ENCODE peak calls at places on chromosome 7, in eight cellular contexts. X is heart right ventricle, Q is endothelial cell of umbilical vein, M is mammary epithelial cell, V is colonic mucosa, O is transverse colon, L is adrenal gland, T is pancreas. H is an unnamed sample.

GRCh38 chr7:38318803-38319416 is 45.5 kb upstream of the TARP start:
- DNase-seq in M (peak), V (no peak), L (no peak), O (peak), Q (peak), T (no peak), X (no peak), H (peak)

GRCh38 chr7:121163699-121164098 is 165.1 kb upstream of the WNT16 start:
- DNase-seq in X (no peak), M (no peak), V (no peak), O (no peak), L (no peak), Q (no peak), T (no peak), H (no peak)

GRCh38 chr7:50684011-50684701 is 98.5 kb downstream of the GRB10 start:
- DNase-seq in T (no peak), Q (peak), O (no peak), X (no peak), V (no peak), M (no peak), L (no peak), H (no peak)

GRCh38 chr7:32298403-32299132 is 191.6 kb downstream of the LSM5 start:
- DNase-seq in X (peak), Q (no peak), M (peak), O (no peak), V (no peak), T (no peak), L (no peak), H (no peak)

GRCh38 chr7:120033114-120033513 is 239.9 kb upstream of the KCND2 start:
- DNase-seq in X (no peak), M (peak), T (no peak), V (no peak), Q (peak), O (no peak), L (no peak), H (no peak)

GRCh38 chr7:135575296-135575695 is 17.6 kb downstream of the NUP205 start:
- DNase-seq in O (no peak), Q (no peak), T (no peak), X (no peak), L (no peak), M (no peak), V (no peak), H (no peak)

GRCh38 chr7:124022551-124022950 is 10.3 kb downstream of the TMEM229A start:
- DNase-seq in M (peak), T (no peak), O (no peak), L (no peak), X (no peak), V (no peak), Q (no peak), H (no peak)

GRCh38 chr7:134875867-134876266 is 96.4 kb downstream of the CALD1 start:
- DNase-seq in X (no peak), V (no peak), Q (no peak), L (no peak), O (no peak), M (no peak), T (no peak), H (no peak)

GRCh38 chr7:121120921-121121320 is 132.4 kb downstream of the CPED1 start:
- DNase-seq in Q (no peak), O (no peak), V (no peak), M (no peak), L (no peak), X (no peak), T (no peak), H (no peak)

GRCh38 chr7:119046068-119046467 is 821.6 kb downstream of the ANKRD7 start:
- DNase-seq in Q (no peak), L (no peak), T (no peak), O (no peak), V (no peak), X (no peak), M (no peak), H (no peak)

GRCh38 chr7:7554021-7554432 is 12.7 kb upstream of the MIOS start:
- DNase-seq in V (no peak), X (no peak), L (no peak), O (no peak), M (peak), T (no peak), Q (no peak), H (no peak)

GRCh38 chr7:64887756-64888508 is 15.1 kb upstream of the ZNF273 start:
- DNase-seq in X (peak), M (no peak), L (no peak), V (peak), O (peak), T (peak), Q (no peak), H (peak)

GRCh38 chr7:80127412-80128150 is 7.0 kb upstream of the GNAI1 start:
- DNase-seq in M (peak), Q (no peak), L (no peak), X (no peak), V (no peak), O (no peak), T (peak), H (no peak)

GRCh38 chr7:117645456-117646181 is 165.8 kb downstream of the CFTR start:
- DNase-seq in Q (peak), X (no peak), L (no peak), M (peak), O (no peak), T (no peak), V (no peak), H (no peak)

GRCh38 chr7:103637726-103638125 is 191.7 kb upstream of the SLC26A5 start:
- DNase-seq in L (no peak), T (no peak), Q (peak), O (no peak), X (no peak), V (no peak), M (peak), H (no peak)

GRCh38 chr7:65951837-65952578 is 30.0 kb downstream of the GUSB start:
- DNase-seq in T (no peak), L (no peak), V (peak), M (peak), X (no peak), Q (no peak), O (no peak), H (no peak)

GRCh38 chr7:84271550-84271949 is 77.0 kb upstream of the SEMA3A start:
- DNase-seq in L (no peak), V (no peak), M (no peak), O (no peak), Q (no peak), T (no peak), X (no peak), H (no peak)

GRCh38 chr7:51186531-51186930 is 130.1 kb downstream of the COBL start:
- DNase-seq in O (no peak), X (peak), T (no peak), L (no peak), V (no peak), Q (no peak), M (no peak), H (no peak)

GRCh38 chr7:27771111-27771510 is 31.1 kb downstream of the TAX1BP1 start:
- DNase-seq in Q (no peak), V (no peak), L (no peak), M (peak), T (no peak), X (no peak), O (no peak), H (no peak)

GRCh38 chr7:128129224-128129864 is 98.1 kb upstream of the LRRC4 start:
- DNase-seq in V (no peak), L (no peak), Q (no peak), M (no peak), T (no peak), O (no peak), X (no peak), H (no peak)

GRCh38 chr7:25758559-25758958 is 393.4 kb upstream of the NFE2L3 start:
- DNase-seq in L (no peak), Q (no peak), O (no peak), T (no peak), V (no peak), M (peak), X (no peak), H (no peak)

GRCh38 chr7:128022631-128023532 is 8.4 kb downstream of the LRRC4 start:
- DNase-seq in X (no peak), T (no peak), L (no peak), M (peak), Q (no peak), V (no peak), O (no peak), H (no peak)

GRCh38 chr7:36972140-36972518 is 247.8 kb upstream of the AOAH start:
- DNase-seq in O (no peak), V (no peak), M (no peak), Q (no peak), T (no peak), L (peak), X (no peak), H (no peak)

GRCh38 chr7:69177941-69178494 is 420.3 kb upstream of the AUTS2 start:
- DNase-seq in L (no peak), X (no peak), O (no peak), V (no peak), T (no peak), Q (no peak), M (no peak), H (no peak)

GRCh38 chr7:120273476-120273975 is 551 bp downstream of the KCND2 start:
- DNase-seq in Q (peak), X (no peak), M (peak), T (peak), V (no peak), O (no peak), L (no peak), H (no peak)

GRCh38 chr7:128075536-128076095 is 44.4 kb upstream of the LRRC4 start:
- DNase-seq in O (no peak), X (no peak), T (no peak), L (no peak), Q (no peak), M (no peak), V (no peak), H (no peak)

GRCh38 chr7:47582748-47583740 is 1.1 kb upstream of the TNS3 start:
- DNase-seq in M (no peak), L (no peak), V (no peak), O (no peak), X (no peak), T (no peak), Q (no peak), H (no peak)

GRCh38 chr7:111744501-111745155 is 182.3 kb upstream of the IMMP2L start:
- DNase-seq in O (no peak), V (no peak), L (no peak), M (no peak), X (no peak), T (no peak), Q (peak), H (no peak)

GRCh38 chr7:79615871-79616640 is 162.6 kb upstream of the MAGI2 start:
- DNase-seq in O (no peak), M (peak), L (no peak), X (no peak), V (no peak), T (no peak), Q (no peak), H (no peak)

GRCh38 chr7:98107313-98107691 is 640 bp downstream of the LMTK2 start:
- DNase-seq in M (peak), V (no peak), L (no peak), Q (peak), T (no peak), O (peak), X (no peak), H (no peak)

GRCh38 chr7:36871355-36871738 is 147.1 kb upstream of the AOAH start:
- DNase-seq in V (no peak), O (no peak), X (no peak), M (no peak), Q (no peak), L (no peak), T (no peak), H (no peak)

GRCh38 chr7:78248867-78249266 is 450.3 kb downstream of the PHTF2 start:
- DNase-seq in L (no peak), M (no peak), X (no peak), Q (no peak), T (no peak), V (no peak), O (no peak), H (no peak)

GRCh38 chr7:30738026-30738915 is 13.7 kb upstream of the INMT start:
- DNase-seq in O (no peak), X (no peak), L (no peak), V (no peak), M (no peak), Q (no peak), T (no peak), H (no peak)

GRCh38 chr7:17233643-17234397 is 64.6 kb upstream of the AHR start:
- DNase-seq in O (no peak), L (peak), Q (no peak), T (no peak), V (no peak), M (no peak), X (no peak), H (no peak)

GRCh38 chr7:147428075-147428474 is 1162.5 kb upstream of the C7orf33 start:
- DNase-seq in T (no peak), V (no peak), X (no peak), M (no peak), O (no peak), Q (no peak), L (no peak), H (no peak)

GRCh38 chr7:39249635-39250034 is 271.9 kb downstream of the POU6F2 start:
- DNase-seq in X (no peak), L (no peak), Q (no peak), V (no peak), O (no peak), M (no peak), T (no peak), H (no peak)

GRCh38 chr7:55441668-55442305 is 76.7 kb downstream of the LANCL2 start:
- DNase-seq in O (no peak), T (no peak), M (no peak), Q (no peak), L (no peak), X (no peak), V (no peak), H (no peak)

GRCh38 chr7:128860158-128861073 is 2.2 kb upstream of the ATP6V1F start:
- DNase-seq in T (no peak), O (no peak), X (no peak), L (no peak), M (no peak), V (peak), Q (no peak), H (no peak)

GRCh38 chr7:116802144-116802747 is 60.1 kb upstream of the CAPZA2 start:
- DNase-seq in O (no peak), T (no peak), L (no peak), X (no peak), Q (no peak), M (no peak), V (no peak), H (no peak)

GRCh38 chr7:7862393-7862792 is 106.2 kb upstream of the GLCCI1 start:
- DNase-seq in T (no peak), M (peak), X (no peak), Q (no peak), O (no peak), V (no peak), L (no peak), H (no peak)

GRCh38 chr7:82343716-82344115 is 99.9 kb downstream of the CACNA2D1 start:
- DNase-seq in T (no peak), O (no peak), V (no peak), Q (no peak), L (no peak), M (no peak), X (no peak), H (no peak)
- H3K27ac ChIP-seq in T (no peak), O (no peak), V (no peak), Q (no peak), L (no peak), M (no peak), X (no peak), H (no peak)

GRCh38 chr7:73830618-73830871 is 251 bp upstream of the CLDN4 start:
- DNase-seq in X (no peak), Q (no peak), M (peak), O (no peak), V (no peak), T (no peak), L (no peak), H (no peak)
- H3K4me3 ChIP-seq in X (no peak), Q (no peak), M (no peak), O (peak), V (peak), T (peak), L (no peak), H (peak)

GRCh38 chr7:106201176-106201575 is 83.6 kb downstream of the NAMPT start:
- DNase-seq in M (no peak), L (no peak), T (no peak), Q (no peak), O (no peak), V (no peak), X (no peak), H (no peak)
- H3K27ac ChIP-seq in M (no peak), L (peak), T (no peak), Q (no peak), O (no peak), V (no peak), X (no peak), H (no peak)

GRCh38 chr7:2111568-2111967 is 121.2 kb downstream of the MAD1L1 start:
- DNase-seq in O (no peak), L (no peak), Q (no peak), M (no peak), X (no peak), V (no peak), T (no peak), H (no peak)
- H3K4me3 ChIP-seq in O (peak), L (no peak), Q (no peak), M (no peak), X (no peak), V (no peak), T (no peak), H (no peak)

GRCh38 chr7:115116773-115117715 is 195.2 kb downstream of the MDFIC start:
- DNase-seq in T (no peak), Q (no peak), O (no peak), L (no peak), V (no peak), M (no peak), X (no peak), H (no peak)
- H3K27ac ChIP-seq in T (no peak), Q (no peak), O (no peak), L (no peak), V (no peak), M (no peak), X (no peak), H (no peak)

DNA sequence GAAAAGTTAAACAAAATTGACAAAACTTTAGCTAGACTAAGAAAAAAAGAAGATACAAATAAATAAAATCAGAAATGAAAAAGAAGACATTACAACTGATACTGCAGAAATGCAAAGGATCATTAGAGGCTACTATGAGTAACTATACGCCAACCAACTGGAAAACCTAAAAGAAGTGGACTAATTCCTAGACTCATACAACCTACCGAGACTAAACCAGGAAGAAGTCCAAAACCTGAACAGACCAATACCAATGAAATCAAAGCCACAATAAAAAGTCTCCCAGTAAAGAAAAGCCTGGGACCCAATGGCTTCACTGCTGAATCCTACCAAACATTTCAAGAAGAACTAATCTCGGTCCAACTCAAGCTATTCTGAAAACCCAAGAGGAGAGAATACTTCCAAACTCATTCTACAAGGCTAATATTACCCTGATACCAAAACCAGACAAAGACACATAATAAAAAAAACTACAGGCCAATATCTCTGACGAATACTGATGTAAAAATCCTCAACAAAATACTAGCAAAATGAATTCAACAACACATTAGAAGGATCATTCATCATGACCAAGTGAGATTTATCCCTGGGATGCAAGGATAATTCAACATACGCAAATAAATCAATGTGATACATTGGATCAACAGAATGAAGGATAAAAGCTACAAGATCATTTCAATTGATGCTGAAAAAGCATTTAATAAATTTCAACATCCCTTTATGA is 20.3 kb downstream of the ELAPOR2 start:
- DNase-seq in O (no peak), L (no peak), T (no peak), M (no peak), V (no peak), Q (peak), X (no peak), H (no peak)
- H3K4me3 ChIP-seq in O (peak), L (peak), T (peak), M (no peak), V (peak), Q (peak), X (peak), H (no peak)

GRCh38 chr7:74356589-74357315 is 67.5 kb downstream of the CLIP2 start:
- DNase-seq in O (no peak), V (no peak), L (no peak), T (no peak), M (peak), X (no peak), Q (no peak), H (no peak)

GRCh38 chr7:74350751-74351150 is 61.5 kb downstream of the CLIP2 start:
- DNase-seq in O (no peak), X (no peak), T (no peak), V (no peak), M (no peak), Q (no peak), L (no peak), H (no peak)

GRCh38 chr7:74351836-74352235 is 62.6 kb downstream of the CLIP2 start:
- DNase-seq in L (no peak), T (no peak), Q (no peak), M (no peak), X (no peak), O (no peak), V (no peak), H (no peak)

GRCh38 chr7:74354009-74354408 is 64.8 kb downstream of the CLIP2 start:
- DNase-seq in X (no peak), M (no peak), O (no peak), V (no peak), Q (no peak), T (no peak), L (no peak), H (no peak)

GRCh38 chr7:74355091-74355490 is 65.9 kb downstream of the CLIP2 start:
- DNase-seq in M (peak), O (peak), Q (peak), V (peak), L (peak), T (peak), X (no peak), H (peak)
- H3K27ac ChIP-seq in M (no peak), O (no peak), Q (peak), V (no peak), L (no peak), T (no peak), X (no peak), H (no peak)

GRCh38 chr7:88357794-88358533 is 51.3 kb upstream of the STEAP4 start:
- DNase-seq in M (peak), Q (no peak), V (no peak), O (no peak), T (no peak), L (no peak), X (no peak), H (no peak)
- H3K4me3 ChIP-seq in M (no peak), Q (no peak), V (no peak), O (peak), T (peak), L (peak), X (peak), H (peak)

DNA sequence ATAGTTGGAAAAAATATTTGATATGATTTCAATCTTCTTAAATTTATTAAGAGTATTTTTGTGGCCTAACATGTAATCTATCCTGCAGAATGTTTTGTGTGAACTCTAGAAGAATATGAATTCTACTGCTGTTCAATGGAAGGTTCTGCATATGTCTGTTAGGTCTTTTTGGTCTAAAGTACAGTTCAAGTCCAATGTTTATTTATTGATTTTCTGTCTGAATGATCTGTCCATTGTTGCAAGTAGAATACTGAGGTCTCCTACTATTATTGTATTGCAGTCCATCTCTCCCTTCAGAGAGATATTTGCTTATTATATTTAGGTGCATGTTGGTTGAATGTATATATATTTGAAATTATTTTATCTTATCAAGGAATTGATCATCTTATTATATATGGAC is 18.9 kb upstream of the DYNC1I1 start:
- DNase-seq in V (no peak), T (no peak), M (no peak), L (no peak), Q (no peak), X (no peak), O (no peak), H (no peak)
- H3K27ac ChIP-seq in V (no peak), T (no peak), M (no peak), L (no peak), Q (no peak), X (no peak), O (no peak), H (no peak)

GRCh38 chr7:23003505-23004246 is 10.3 kb downstream of the HYCC1 start:
- DNase-seq in T (no peak), L (no peak), V (no peak), M (no peak), O (no peak), Q (no peak), X (no peak), H (no peak)
- H3K4me3 ChIP-seq in T (no peak), L (no peak), V (no peak), M (no peak), O (no peak), Q (no peak), X (no peak), H (no peak)